ENCODE peak calls at places on chromosomes 2 and 18, in seven cellular contexts. R is B cell, L is AG09319, N is astrocyte of the spinal cord, Y is GM10248, G is HFFc6, K is OCI-LY7. T is an unnamed sample.
A peak's percentile ranks its signal among the peaks of the same experiment; 100 is the strongest.

GRCh38 chr18:73461780-73462059 is 593.9 kb upstream of the NETO1 start:
- DNase-seq in K (no peak), L (no peak), G (peak; percentile 23), Y (no peak), R (no peak), N (peak; percentile 48), T (no peak)

GRCh38 chr18:21074336-21075323 is 37.0 kb downstream of the ROCK1 start:
- DNase-seq in Y (no peak), G (no peak), L (no peak), K (peak; percentile 15), R (no peak), N (no peak), T (no peak)

GRCh38 chr2:172070936-172071335 is 14.4 kb upstream of the DLX1 start:
- DNase-seq in Y (no peak), G (no peak), N (no peak), L (no peak), R (no peak), K (no peak), T (no peak)

GRCh38 chr2:196276421-196276820 is 105.0 kb upstream of the STK17B start:
- DNase-seq in L (no peak), K (peak; percentile 30), R (no peak), G (no peak), Y (no peak), N (no peak), T (no peak)

GRCh38 chr18:25123438-25124225 is 228.3 kb downstream of the ZNF521 start:
- DNase-seq in R (no peak), G (no peak), Y (no peak), K (peak; percentile 14), L (no peak), N (no peak), T (no peak)

GRCh38 chr2:219225350-219225749 is 4.1 kb downstream of the ATG9A start:
- DNase-seq in G (no peak), N (no peak), Y (no peak), L (no peak), R (no peak), K (no peak), T (no peak)

GRCh38 chr2:55231546-55232083 is 478 bp downstream of the CLHC1 start:
- DNase-seq in Y (no peak), G (no peak), L (no peak), N (peak; percentile 20), K (no peak), R (no peak), T (no peak)

GRCh38 chr18:74163019-74163656 is 14.8 kb downstream of the TIMM21 start:
- DNase-seq in L (no peak), N (no peak), R (peak; percentile 41), K (no peak), Y (peak; percentile 34), G (no peak), T (no peak)

GRCh38 chr2:237704476-237705224 is 77.3 kb downstream of the LRRFIP1 start:
- DNase-seq in L (no peak), N (peak; percentile 57), K (no peak), Y (no peak), R (no peak), G (peak; percentile 38), T (no peak)

GRCh38 chr2:237701859-237702370 is 74.5 kb downstream of the LRRFIP1 start:
- DNase-seq in R (peak; percentile 38), N (no peak), L (no peak), G (no peak), K (no peak), Y (no peak), T (no peak)

GRCh38 chr2:237701033-237701858 is 73.9 kb downstream of the LRRFIP1 start:
- DNase-seq in K (no peak), Y (no peak), R (no peak), N (no peak), L (no peak), G (no peak), T (no peak)

GRCh38 chr2:237700583-237701032 is 73.2 kb downstream of the LRRFIP1 start:
- DNase-seq in R (peak; percentile 70), N (peak; percentile 96), L (no peak), Y (peak; percentile 61), G (peak; percentile 42), K (peak; percentile 29), T (no peak)

GRCh38 chr2:237702439-237703397 is 75.3 kb downstream of the LRRFIP1 start:
- DNase-seq in K (no peak), R (no peak), Y (no peak), L (no peak), N (peak; percentile 77), G (peak; percentile 48), T (no peak)
- TF ChIP-seq CTCF in K (no peak), R (no peak), Y (no peak), L (no peak), N (peak; percentile 5), G (no peak), T (no peak)

GRCh38 chr2:59583173-59583765 is 970.2 kb downstream of the BCL11A start:
- DNase-seq in R (no peak), N (no peak), L (no peak), Y (no peak), G (no peak), K (peak; percentile 3), T (no peak)

GRCh38 chr2:59585657-59586056 is 967.8 kb downstream of the BCL11A start:
- DNase-seq in L (no peak), N (no peak), R (no peak), Y (no peak), G (no peak), K (no peak), T (no peak)

GRCh38 chr2:59589881-59590280 is 963.6 kb downstream of the BCL11A start:
- DNase-seq in K (no peak), G (no peak), R (no peak), Y (no peak), L (no peak), N (no peak), T (no peak)

GRCh38 chr2:59590802-59591201 is 962.7 kb downstream of the BCL11A start:
- DNase-seq in N (no peak), G (no peak), R (no peak), Y (no peak), K (no peak), L (no peak), T (no peak)

GRCh38 chr2:59584958-59585357 is 968.5 kb downstream of the BCL11A start:
- DNase-seq in G (no peak), Y (no peak), L (no peak), K (peak; percentile 20), R (no peak), N (no peak), T (no peak)
- TF ChIP-seq CTCF in G (no peak), Y (no peak), L (no peak), K (peak; percentile 72), R (peak; percentile 21), N (no peak), T (no peak)

GRCh38 chr2:46471002-46471583 is 8.3 kb upstream of the TMEM247 start:
- DNase-seq in G (no peak), L (no peak), N (no peak), R (no peak), K (no peak), Y (no peak), T (no peak)
- TF ChIP-seq CTCF in G (no peak), L (no peak), N (no peak), R (no peak), K (no peak), Y (no peak), T (no peak)

GRCh38 chr2:7363906-7364305 is 446.7 kb downstream of the RNF144A start:
- DNase-seq in N (no peak), L (no peak), Y (no peak), K (peak; percentile 16), G (no peak), R (no peak), T (no peak)
- TF ChIP-seq CTCF in N (no peak), L (no peak), Y (no peak), K (peak; percentile 58), G (no peak), R (no peak), T (no peak)

GRCh38 chr18:53698907-53699306 is 525.6 kb downstream of the MBD2 start:
- DNase-seq in K (peak; percentile 0), N (peak; percentile 45), Y (peak; percentile 22), G (no peak), L (peak; percentile 5), R (no peak), T (peak; percentile 29)
- TF ChIP-seq CTCF in K (peak; percentile 65), N (peak; percentile 61), Y (peak; percentile 39), G (peak; percentile 46), L (peak; percentile 68), R (no peak), T (peak; percentile 56)

GRCh38 chr18:10239138-10239537 is 215.3 kb upstream of the APCDD1 start:
- DNase-seq in K (no peak), Y (no peak), G (no peak), R (no peak), N (no peak), L (peak; percentile 57), T (no peak)

GRCh38 chr18:10241571-10241970 is 212.9 kb upstream of the APCDD1 start:
- DNase-seq in K (no peak), L (no peak), G (no peak), N (no peak), R (no peak), Y (no peak), T (peak; percentile 4)

GRCh38 chr18:10244341-10244740 is 210.1 kb upstream of the APCDD1 start:
- DNase-seq in R (no peak), K (no peak), N (no peak), L (no peak), Y (no peak), G (no peak), T (no peak)

GRCh38 chr18:10242922-10243680 is 211.3 kb upstream of the APCDD1 start:
- DNase-seq in N (no peak), K (no peak), L (no peak), G (no peak), Y (no peak), R (no peak), T (no peak)

GRCh38 chr18:10240276-10240675 is 214.2 kb upstream of the APCDD1 start:
- DNase-seq in G (no peak), Y (no peak), K (no peak), R (no peak), N (no peak), L (no peak), T (no peak)
- TF ChIP-seq CTCF in G (no peak), Y (no peak), K (no peak), R (no peak), N (no peak), L (no peak), T (no peak)

DNA sequence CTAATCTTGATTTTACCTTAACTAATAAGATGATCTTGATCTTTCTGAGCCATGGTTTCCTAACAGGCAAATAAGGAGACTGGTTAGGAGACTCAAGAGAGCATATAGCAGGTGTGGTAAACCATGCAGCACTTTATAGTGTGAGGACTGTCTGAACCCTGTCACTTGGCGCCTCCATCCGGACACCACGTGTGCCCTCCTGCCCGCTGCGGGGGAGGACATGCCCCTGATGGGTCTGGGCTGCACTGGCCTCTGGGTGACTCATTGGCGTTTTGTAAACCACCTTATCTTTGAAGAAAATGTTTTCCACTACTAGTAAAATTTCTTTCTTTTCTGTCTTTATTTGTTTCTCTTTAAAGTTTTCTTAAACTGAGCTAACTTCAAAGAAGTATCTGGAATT is 131.1 kb downstream of the FMNL2 start:
- DNase-seq in K (no peak), L (no peak), R (peak; percentile 43), N (no peak), G (no peak), Y (peak; percentile 22), T (no peak)
- TF ChIP-seq CTCF in K (no peak), L (no peak), R (no peak), N (no peak), G (no peak), Y (no peak), T (no peak)